ENCODE peak calls at places on chromosomes 11 and 22, in six cellular contexts. One of them, this sample, is unnamed.

GRCh38 chr11:15006139-15006759 is 34.1 kb upstream of the CALCA start:
- DNase-seq in A549: no peak
- DNase-seq in GM12878: peak; percentile 0
- DNase-seq in SK-N-SH: peak; percentile 3
- DNase-seq in HCT116: peak; percentile 47
- DNase-seq in Panc1: peak; percentile 30
- DNase-seq in this sample: peak; percentile 20

GRCh38 chr11:2547806-2548205 is 103.0 kb downstream of the KCNQ1 start:
- DNase-seq in A549: no peak
- DNase-seq in GM12878: no peak
- DNase-seq in Panc1: no peak
- DNase-seq in HCT116: no peak
- DNase-seq in SK-N-SH: no peak
- DNase-seq in this sample: no peak

GRCh38 chr22:30701872-30702271 is 7.2 kb downstream of the OSBP2 start:
- DNase-seq in HCT116: peak; percentile 18
- DNase-seq in A549: no peak
- DNase-seq in Panc1: no peak
- DNase-seq in GM12878: no peak
- DNase-seq in SK-N-SH: no peak
- DNase-seq in this sample: no peak

GRCh38 chr22:49629586-49630447 is 197.9 kb downstream of the BRD1 start:
- DNase-seq in SK-N-SH: no peak
- DNase-seq in Panc1: no peak
- DNase-seq in A549: no peak
- DNase-seq in GM12878: no peak
- DNase-seq in HCT116: no peak
- DNase-seq in this sample: no peak

GRCh38 chr11:117221775-117222517 is 9.9 kb downstream of the PCSK7 start:
- DNase-seq in HCT116: no peak
- DNase-seq in A549: no peak
- DNase-seq in SK-N-SH: no peak
- DNase-seq in Panc1: no peak
- DNase-seq in GM12878: no peak
- DNase-seq in this sample: no peak

GRCh38 chr11:64742087-64742939 is 1.6 kb downstream of the RASGRP2 start:
- DNase-seq in Panc1: no peak
- DNase-seq in HCT116: no peak
- DNase-seq in A549: no peak
- DNase-seq in GM12878: no peak
- DNase-seq in SK-N-SH: no peak
- DNase-seq in this sample: peak; percentile 45

GRCh38 chr22:25447067-25447688 is 117.3 kb upstream of the GRK3 start:
- DNase-seq in GM12878: no peak
- DNase-seq in Panc1: no peak
- DNase-seq in HCT116: no peak
- DNase-seq in SK-N-SH: no peak
- DNase-seq in A549: no peak
- DNase-seq in this sample: no peak

GRCh38 chr11:73072935-73073481 is 69.1 kb downstream of the FCHSD2 start:
- DNase-seq in HCT116: no peak
- DNase-seq in GM12878: peak; percentile 72
- DNase-seq in Panc1: peak; percentile 61
- DNase-seq in A549: peak; percentile 18
- DNase-seq in SK-N-SH: no peak
- DNase-seq in this sample: no peak

GRCh38 chr22:47071812-47072641 is 309.6 kb downstream of the TBC1D22A start:
- DNase-seq in GM12878: no peak
- DNase-seq in A549: no peak
- DNase-seq in Panc1: no peak
- DNase-seq in SK-N-SH: no peak
- DNase-seq in HCT116: no peak
- DNase-seq in this sample: no peak

GRCh38 chr22:43658823-43659222 is 153.3 kb downstream of the EFCAB6 start:
- DNase-seq in HCT116: no peak
- DNase-seq in GM12878: no peak
- DNase-seq in Panc1: no peak
- DNase-seq in SK-N-SH: no peak
- DNase-seq in A549: no peak
- DNase-seq in this sample: no peak

GRCh38 chr11:70661763-70662501 is 263.6 kb downstream of the CTTN start:
- DNase-seq in HCT116: no peak
- DNase-seq in SK-N-SH: peak; percentile 92
- DNase-seq in GM12878: no peak
- DNase-seq in A549: no peak
- DNase-seq in Panc1: no peak
- DNase-seq in this sample: no peak

GRCh38 chr22:33918676-33919590 is 1.3 kb downstream of the LARGE1 start:
- DNase-seq in A549: no peak
- DNase-seq in GM12878: no peak
- DNase-seq in HCT116: no peak
- DNase-seq in SK-N-SH: no peak
- DNase-seq in Panc1: no peak
- DNase-seq in this sample: no peak

GRCh38 chr11:104372111-104372510 is 208.2 kb upstream of the PDGFD start:
- DNase-seq in A549: no peak
- DNase-seq in GM12878: no peak
- DNase-seq in SK-N-SH: no peak
- DNase-seq in HCT116: no peak
- DNase-seq in Panc1: no peak
- DNase-seq in this sample: no peak

GRCh38 chr11:11963842-11964773 is 44.3 kb downstream of the DKK3 start:
- DNase-seq in HCT116: no peak
- DNase-seq in Panc1: no peak
- DNase-seq in A549: no peak
- DNase-seq in SK-N-SH: no peak
- DNase-seq in GM12878: no peak
- DNase-seq in this sample: no peak

GRCh38 chr22:37624017-37624365 is 15.4 kb downstream of the GGA1 start:
- DNase-seq in Panc1: no peak
- DNase-seq in GM12878: no peak
- DNase-seq in SK-N-SH: no peak
- DNase-seq in A549: no peak
- DNase-seq in HCT116: no peak
- DNase-seq in this sample: no peak

GRCh38 chr11:77400306-77400705 is 73.6 kb downstream of the PAK1 start:
- DNase-seq in SK-N-SH: no peak
- DNase-seq in Panc1: no peak
- DNase-seq in A549: no peak
- DNase-seq in GM12878: no peak
- DNase-seq in HCT116: no peak
- DNase-seq in this sample: no peak

GRCh38 chr11:21401496-21401895 is 732.1 kb downstream of the NELL1 start:
- DNase-seq in Panc1: no peak
- DNase-seq in HCT116: no peak
- DNase-seq in A549: no peak
- DNase-seq in GM12878: no peak
- DNase-seq in SK-N-SH: no peak
- DNase-seq in this sample: no peak

GRCh38 chr22:37731804-37732471 is 35.1 kb downstream of the TRIOBP start:
- DNase-seq in A549: peak; percentile 31
- DNase-seq in Panc1: no peak
- DNase-seq in HCT116: no peak
- DNase-seq in SK-N-SH: no peak
- DNase-seq in GM12878: no peak
- DNase-seq in this sample: peak; percentile 83

GRCh38 chr11:120569903-120570302 is 58.4 kb downstream of the GRIK4 start:
- DNase-seq in Panc1: no peak
- DNase-seq in A549: no peak
- DNase-seq in GM12878: no peak
- DNase-seq in HCT116: no peak
- DNase-seq in SK-N-SH: no peak
- DNase-seq in this sample: no peak

GRCh38 chr11:19995131-19995530 is 165.1 kb downstream of the DBX1 start:
- DNase-seq in HCT116: peak; percentile 21
- DNase-seq in A549: peak; percentile 56
- DNase-seq in Panc1: no peak
- DNase-seq in SK-N-SH: no peak
- DNase-seq in GM12878: no peak
- DNase-seq in this sample: no peak

GRCh38 chr11:17547932-17548331 is 873 bp downstream of the OTOG start:
- DNase-seq in GM12878: no peak
- DNase-seq in Panc1: no peak
- DNase-seq in HCT116: no peak
- DNase-seq in SK-N-SH: no peak
- DNase-seq in A549: no peak
- DNase-seq in this sample: no peak

GRCh38 chr11:115921540-115921939 is 417.3 kb upstream of the CADM1 start:
- DNase-seq in Panc1: no peak
- DNase-seq in A549: no peak
- DNase-seq in GM12878: peak; percentile 82
- DNase-seq in SK-N-SH: no peak
- DNase-seq in HCT116: no peak
- DNase-seq in this sample: no peak

GRCh38 chr11:1323779-1324178 is 14.3 kb upstream of the TOLLIP start:
- DNase-seq in SK-N-SH: no peak
- DNase-seq in Panc1: no peak
- DNase-seq in GM12878: no peak
- DNase-seq in A549: no peak
- DNase-seq in HCT116: no peak
- DNase-seq in this sample: no peak

GRCh38 chr22:24412274-24412673 is 15.1 kb upstream of the ADORA2A start:
- DNase-seq in GM12878: no peak
- DNase-seq in HCT116: no peak
- DNase-seq in Panc1: no peak
- DNase-seq in SK-N-SH: no peak
- DNase-seq in A549: no peak
- DNase-seq in this sample: no peak

GRCh38 chr11:57649826-57650738 is at the start of gene YPEL4:
- DNase-seq in A549: peak; percentile 79
- DNase-seq in HCT116: no peak
- DNase-seq in Panc1: no peak
- DNase-seq in GM12878: no peak
- DNase-seq in SK-N-SH: peak; percentile 88
- DNase-seq in this sample: no peak

GRCh38 chr11:130763087-130763980 is 152.9 kb downstream of the SNX19 start:
- DNase-seq in Panc1: no peak
- DNase-seq in SK-N-SH: no peak
- DNase-seq in A549: no peak
- DNase-seq in GM12878: no peak
- DNase-seq in HCT116: no peak
- DNase-seq in this sample: no peak

GRCh38 chr11:8809605-8810272 is 101.2 kb upstream of the AKIP1 start:
- DNase-seq in Panc1: no peak
- DNase-seq in A549: no peak
- DNase-seq in HCT116: no peak
- DNase-seq in GM12878: no peak
- DNase-seq in SK-N-SH: peak; percentile 66
- DNase-seq in this sample: no peak

GRCh38 chr22:44999231-44999630 is 10.6 kb downstream of the PHF21B start:
- DNase-seq in SK-N-SH: no peak
- DNase-seq in HCT116: no peak
- DNase-seq in GM12878: no peak
- DNase-seq in A549: no peak
- DNase-seq in Panc1: no peak
- DNase-seq in this sample: no peak
- TF ChIP-seq REST in SK-N-SH: no peak
- TF ChIP-seq REST in HCT116: no peak
- TF ChIP-seq REST in GM12878: no peak
- TF ChIP-seq REST in A549: no peak
- TF ChIP-seq REST in Panc1: no peak
- TF ChIP-seq REST in this sample: no peak

GRCh38 chr11:118914178-118914918 is 11.4 kb downstream of the BCL9L start:
- DNase-seq in HCT116: no peak
- DNase-seq in A549: no peak
- DNase-seq in Panc1: no peak
- DNase-seq in SK-N-SH: no peak
- DNase-seq in GM12878: no peak
- DNase-seq in this sample: no peak
- TF ChIP-seq REST in HCT116: no peak
- TF ChIP-seq REST in A549: no peak
- TF ChIP-seq REST in Panc1: no peak
- TF ChIP-seq REST in SK-N-SH: no peak
- TF ChIP-seq REST in GM12878: no peak
- TF ChIP-seq REST in this sample: no peak

GRCh38 chr11:32438883-32439487 is 3.6 kb upstream of the WT1 start:
- DNase-seq in A549: no peak
- DNase-seq in HCT116: no peak
- DNase-seq in Panc1: no peak
- DNase-seq in GM12878: no peak
- DNase-seq in SK-N-SH: peak; percentile 42
- DNase-seq in this sample: no peak

GRCh38 chr11:32436751-32437405 is 1.5 kb upstream of the WT1 start:
- DNase-seq in A549: no peak
- DNase-seq in Panc1: no peak
- DNase-seq in SK-N-SH: peak; percentile 17
- DNase-seq in GM12878: no peak
- DNase-seq in HCT116: no peak
- DNase-seq in this sample: no peak

GRCh38 chr11:32438346-32438882 is 3.1 kb upstream of the WT1 start:
- DNase-seq in Panc1: no peak
- DNase-seq in SK-N-SH: no peak
- DNase-seq in A549: no peak
- DNase-seq in GM12878: no peak
- DNase-seq in HCT116: no peak
- DNase-seq in this sample: no peak

GRCh38 chr11:32435947-32436750 is 810 bp upstream of the WT1 start:
- DNase-seq in A549: no peak
- DNase-seq in SK-N-SH: peak; percentile 23
- DNase-seq in HCT116: no peak
- DNase-seq in Panc1: no peak
- DNase-seq in GM12878: no peak
- DNase-seq in this sample: peak; percentile 28

GRCh38 chr11:32437406-32438345 is 2.3 kb upstream of the WT1 start:
- DNase-seq in A549: no peak
- DNase-seq in SK-N-SH: peak; percentile 16
- DNase-seq in HCT116: no peak
- DNase-seq in GM12878: no peak
- DNase-seq in Panc1: no peak
- DNase-seq in this sample: no peak
- TF ChIP-seq REST in A549: no peak
- TF ChIP-seq REST in SK-N-SH: no peak
- TF ChIP-seq REST in HCT116: no peak
- TF ChIP-seq REST in GM12878: no peak
- TF ChIP-seq REST in Panc1: no peak
- TF ChIP-seq REST in this sample: no peak

DNA sequence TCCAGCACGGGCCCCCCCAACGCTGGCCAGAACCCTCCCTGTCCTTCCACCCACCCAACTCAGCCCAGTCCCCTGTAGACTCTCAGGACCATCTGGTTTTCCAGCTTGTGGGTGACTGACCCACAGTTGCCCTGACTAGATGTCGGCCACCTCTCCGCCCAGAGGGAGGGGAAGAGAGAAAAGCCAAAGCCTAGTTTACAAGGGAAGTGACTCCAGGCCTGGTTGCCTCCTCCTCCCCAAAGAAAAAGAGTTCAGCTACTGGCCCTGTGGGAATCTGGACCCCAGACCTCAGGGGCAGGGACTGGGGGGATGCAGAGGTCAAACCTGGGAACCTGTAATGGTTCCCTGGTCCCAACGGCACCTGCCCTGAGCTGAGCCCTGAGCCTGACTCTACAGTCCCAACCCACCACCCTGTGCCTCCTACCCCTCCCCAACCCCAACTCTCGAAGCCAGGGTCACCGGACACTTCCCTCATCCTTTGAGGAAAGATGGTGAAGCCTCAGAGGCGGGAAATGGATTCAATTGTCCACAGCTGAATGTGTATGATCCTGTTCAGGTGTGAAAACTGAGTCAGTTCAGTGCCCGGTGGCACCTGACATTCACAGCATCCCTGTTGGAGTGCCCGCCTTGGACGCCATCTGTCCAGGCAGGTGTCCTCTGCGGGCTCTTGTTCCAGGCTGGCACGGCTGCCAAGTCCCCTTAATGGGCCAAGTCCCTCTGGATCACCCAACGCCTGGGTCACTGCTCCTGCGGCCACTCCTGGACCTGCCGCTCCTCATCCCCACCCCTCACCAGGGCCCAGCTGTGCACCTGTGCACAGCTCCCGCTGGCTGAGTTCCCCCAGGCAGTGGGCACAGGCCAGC is 21.0 kb upstream of the WNT7B start:
- DNase-seq in GM12878: no peak
- DNase-seq in SK-N-SH: peak; percentile 91
- DNase-seq in Panc1: no peak
- DNase-seq in HCT116: no peak
- DNase-seq in A549: no peak
- DNase-seq in this sample: peak; percentile 21
- TF ChIP-seq REST in GM12878: no peak
- TF ChIP-seq REST in SK-N-SH: no peak
- TF ChIP-seq REST in Panc1: no peak
- TF ChIP-seq REST in HCT116: no peak
- TF ChIP-seq REST in A549: no peak
- TF ChIP-seq REST in this sample: no peak